ENCODE peak calls at places on chromosomes 7 and 10, in four cellular contexts. X, S, G and B are unnamed samples. For H3K79me2, the result is how much of the 10 kb centered on the place peaks cover.

GRCh38 chr10:43962346-43963191 is 313.9 kb upstream of the ZNF32 start:
- DNase-seq in G (no peak), X (no peak), S (peak), B (no peak)

GRCh38 chr7:48337012-48337621 is 165.9 kb downstream of the ABCA13 start:
- DNase-seq in G (peak), S (no peak), X (peak), B (peak)

GRCh38 chr10:125523347-125523746 is 159.6 kb downstream of the TEX36 start:
- DNase-seq in X (no peak), S (no peak), G (no peak), B (no peak)

GRCh38 chr10:28544058-28544457 is 11.1 kb downstream of the WAC start:
- DNase-seq in G (no peak), X (no peak), S (no peak), B (no peak)

GRCh38 chr10:13839430-13839986 is 252.7 kb downstream of the PRPF18 start:
- DNase-seq in G (peak), X (peak), S (no peak), B (no peak)

GRCh38 chr7:26449175-26450165 is 157.8 kb downstream of the SNX10 start:
- DNase-seq in G (peak), X (no peak), S (no peak), B (no peak)

GRCh38 chr10:23341004-23341403 is 3.6 kb downstream of the C10orf67 start:
- DNase-seq in S (no peak), G (no peak), X (no peak), B (no peak)

GRCh38 chr10:68047088-68047487 is 28.0 kb downstream of the HERC4 start:
- DNase-seq in G (no peak), S (no peak), X (no peak), B (no peak)

GRCh38 chr10:104315486-104315921 is 22.8 kb downstream of the ITPRIP start:
- DNase-seq in S (no peak), G (no peak), X (no peak), B (no peak)

GRCh38 chr7:28672397-28672797 is 260.1 kb downstream of the CREB5 start:
- DNase-seq in G (peak), X (peak), S (no peak), B (no peak)

GRCh38 chr10:110610308-110610774 is 33.8 kb upstream of the RBM20 start:
- DNase-seq in S (no peak), G (peak), X (peak), B (peak)

GRCh38 chr7:123871998-123872867 is 27.3 kb downstream of the HYAL4 start:
- DNase-seq in G (peak), X (peak), S (peak), B (peak)

GRCh38 chr10:36494386-36494785 is 631.0 kb upstream of the ANKRD30A start:
- DNase-seq in X (no peak), G (no peak), S (no peak), B (no peak)

GRCh38 chr7:92740713-92741126 is 95.7 kb downstream of the CDK6 start:
- DNase-seq in G (peak), X (peak), S (no peak), B (no peak)

GRCh38 chr10:126216221-126216701 is 172.0 kb downstream of the ADAM12 start:
- DNase-seq in G (no peak), S (no peak), X (peak), B (no peak)

GRCh38 chr10:124211921-124212320 is 118.5 kb upstream of the CHST15 start:
- DNase-seq in S (no peak), G (peak), X (no peak), B (no peak)

GRCh38 chr10:110863956-110864355 is 7.8 kb upstream of the PDCD4 start:
- DNase-seq in G (no peak), S (no peak), X (no peak), B (no peak)

GRCh38 chr10:98608417-98608816 is 161.7 kb upstream of the HPS1 start:
- DNase-seq in S (peak), X (no peak), G (no peak), B (no peak)

GRCh38 chr10:44051584-44052385 is 333.1 kb downstream of the CXCL12 start:
- DNase-seq in X (no peak), G (peak), S (no peak), B (no peak)

GRCh38 chr10:106424076-106424475 is 740.4 kb downstream of the SORCS1 start:
- DNase-seq in X (no peak), G (peak), S (no peak), B (no peak)

GRCh38 chr7:115654384-115655181 is 376.0 kb downstream of the TFEC start:
- DNase-seq in X (no peak), S (no peak), G (peak), B (no peak)

GRCh38 chr7:30027065-30027456 is 559 bp upstream of the FKBP14 start:
- DNase-seq in G (peak), S (no peak), X (no peak), B (no peak)

GRCh38 chr10:97320480-97321031 is 1.5 kb downstream of the FRAT1 start:
- DNase-seq in G (peak), X (no peak), S (no peak), B (peak)

GRCh38 chr7:149286811-149287400 is 24.9 kb downstream of the ZNF783 start:
- DNase-seq in S (no peak), G (no peak), X (no peak), B (no peak)

GRCh38 chr7:25399000-25399750 is 170.9 kb upstream of the NPVF start:
- DNase-seq in S (no peak), X (no peak), G (no peak), B (no peak)

GRCh38 chr7:99102809-99103690 is 40.9 kb downstream of the SMURF1 start:
- DNase-seq in X (no peak), S (no peak), G (peak), B (no peak)

GRCh38 chr7:122532406-122533269 is 166.3 kb downstream of the RNF133 start:
- DNase-seq in X (peak), S (no peak), G (peak), B (peak)

DNA sequence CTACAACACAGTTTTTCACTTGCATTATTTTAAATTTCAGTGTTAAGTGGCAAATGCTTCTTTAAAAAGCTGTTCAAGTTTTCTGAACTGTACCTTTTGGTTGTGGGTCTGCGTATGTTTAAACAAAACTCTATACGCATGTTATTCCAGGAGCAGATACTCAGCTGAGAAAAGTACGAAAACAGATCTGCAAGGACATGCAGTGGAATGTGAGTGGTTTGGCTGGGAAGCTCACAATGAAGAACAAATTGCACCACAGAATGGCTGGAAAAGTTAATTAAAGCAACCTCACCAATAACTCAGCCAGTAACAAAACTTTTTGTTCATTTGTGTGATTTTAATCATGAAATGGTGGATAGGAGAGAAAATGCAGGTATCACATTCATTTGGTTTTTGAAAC is 17.6 kb downstream of the GLI3 start:
- DNase-seq in S (no peak), G (no peak), X (no peak), B (no peak)
- H3K79me2 ChIP-seq in S (half or more), G (under half), X (under half), B (under half)

GRCh38 chr7:41537024-41537423 is 165.9 kb downstream of the INHBA start:
- DNase-seq in S (no peak), X (no peak), G (no peak), B (no peak)

GRCh38 chr7:41540601-41541000 is 162.3 kb downstream of the INHBA start:
- DNase-seq in G (no peak), S (no peak), X (no peak), B (no peak)

GRCh38 chr7:41536116-41536515 is 166.8 kb downstream of the INHBA start:
- DNase-seq in X (no peak), G (no peak), S (no peak), B (no peak)

GRCh38 chr7:41544241-41544640 is 158.6 kb downstream of the INHBA start:
- DNase-seq in G (no peak), S (no peak), X (no peak), B (no peak)

DNA sequence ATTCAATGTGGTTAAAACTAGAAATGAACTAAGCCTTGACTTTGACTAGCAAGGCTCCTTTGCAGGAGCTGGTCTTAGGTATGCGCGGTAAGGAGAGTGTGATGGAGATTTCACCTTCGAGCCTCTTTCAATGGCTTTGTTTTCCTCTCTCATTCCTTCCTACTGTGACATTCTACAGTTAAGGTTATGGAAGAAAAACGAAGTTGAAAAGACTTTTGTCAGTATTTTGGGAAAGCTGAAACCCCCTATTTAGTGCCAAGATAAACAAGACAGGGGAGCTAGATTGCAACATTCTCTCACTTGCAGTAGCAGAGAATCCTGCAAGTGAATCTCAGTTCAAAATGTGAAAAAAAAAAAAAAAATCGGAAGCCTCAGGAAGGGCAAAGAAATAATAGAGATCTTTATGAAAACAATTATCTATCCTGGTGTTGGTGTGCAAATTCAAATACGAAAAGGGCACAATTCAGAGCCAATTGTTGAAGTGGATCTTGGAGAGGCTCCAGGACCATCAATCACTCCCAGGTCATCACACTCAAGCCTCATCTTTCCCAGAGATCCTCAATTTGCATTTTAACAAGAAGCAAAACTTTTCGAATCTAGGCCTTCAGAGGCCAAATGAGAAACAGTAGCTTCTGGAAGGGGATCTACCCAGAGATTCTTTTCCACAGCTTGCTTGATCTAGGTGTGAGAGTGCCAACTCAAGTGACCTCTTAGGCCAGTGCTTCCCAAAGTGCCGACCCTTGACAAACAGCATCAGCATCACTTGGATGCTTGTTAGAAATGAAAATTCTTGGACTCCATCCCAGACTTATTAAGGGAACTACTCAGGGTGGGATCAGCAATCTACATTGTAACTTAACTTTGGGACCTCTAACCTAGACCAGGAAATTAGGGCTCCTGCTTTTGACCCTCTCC is 163.8 kb downstream of the INHBA start:
- DNase-seq in G (no peak), X (peak), S (no peak), B (peak)
- H4K8ac ChIP-seq in G (no peak), X (no peak), S (no peak), B (no peak)

DNA sequence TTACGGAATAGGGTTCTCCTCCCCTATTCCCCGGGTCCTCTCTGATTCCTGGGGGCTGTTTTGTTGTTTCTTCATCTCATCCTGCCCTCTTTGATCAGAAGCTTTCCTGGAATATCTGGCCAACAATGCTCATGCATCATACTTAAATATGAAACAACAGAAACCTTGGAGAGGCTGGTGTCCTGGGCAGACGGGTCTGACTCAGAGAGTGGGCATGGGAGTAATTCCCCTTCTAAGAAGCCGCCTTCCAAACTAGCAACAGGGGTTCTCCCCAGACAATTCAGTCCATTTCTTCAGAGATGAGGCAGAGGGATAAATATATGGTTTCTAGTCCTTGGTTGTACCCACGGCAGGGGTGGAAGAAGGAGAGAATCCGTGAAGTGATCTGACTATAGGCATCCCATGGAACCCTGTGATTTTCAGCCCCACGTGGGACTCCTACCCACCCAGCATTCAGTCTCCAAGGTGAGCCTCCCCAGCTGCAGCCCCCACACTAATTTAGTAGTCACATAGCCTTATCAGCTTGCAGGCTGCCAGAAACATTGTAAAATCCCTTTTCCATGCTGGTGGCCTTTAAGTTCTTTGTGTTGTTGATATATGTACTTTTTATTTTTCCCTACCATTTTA is 119.2 kb downstream of the SFMBT2 start:
- DNase-seq in S (no peak), X (no peak), G (no peak), B (no peak)
- H3K79me2 ChIP-seq in S (under half), X (under half), G (under half), B (under half)

DNA sequence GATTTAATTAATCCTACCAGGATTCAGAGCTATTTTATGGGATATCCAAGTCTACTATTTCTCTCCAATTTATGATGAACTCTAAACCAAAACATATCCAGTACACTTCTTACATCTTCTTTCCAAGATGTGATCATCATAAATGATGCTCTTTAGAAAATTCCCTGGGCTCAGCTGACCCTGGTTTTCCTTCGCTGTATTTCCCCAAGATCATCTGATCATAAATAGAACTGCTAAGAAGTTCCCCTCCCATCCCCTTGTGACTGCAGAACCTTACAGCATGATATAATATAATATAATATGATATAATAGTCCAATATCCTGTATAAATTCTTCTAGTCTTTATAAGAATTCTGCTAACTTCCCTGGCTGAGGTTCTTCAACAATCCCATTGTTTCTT is 114.6 kb upstream of the LYZL2 start:
- DNase-seq in G (no peak), X (no peak), S (no peak), B (no peak)
- H4K8ac ChIP-seq in G (no peak), X (no peak), S (no peak), B (no peak)

DNA sequence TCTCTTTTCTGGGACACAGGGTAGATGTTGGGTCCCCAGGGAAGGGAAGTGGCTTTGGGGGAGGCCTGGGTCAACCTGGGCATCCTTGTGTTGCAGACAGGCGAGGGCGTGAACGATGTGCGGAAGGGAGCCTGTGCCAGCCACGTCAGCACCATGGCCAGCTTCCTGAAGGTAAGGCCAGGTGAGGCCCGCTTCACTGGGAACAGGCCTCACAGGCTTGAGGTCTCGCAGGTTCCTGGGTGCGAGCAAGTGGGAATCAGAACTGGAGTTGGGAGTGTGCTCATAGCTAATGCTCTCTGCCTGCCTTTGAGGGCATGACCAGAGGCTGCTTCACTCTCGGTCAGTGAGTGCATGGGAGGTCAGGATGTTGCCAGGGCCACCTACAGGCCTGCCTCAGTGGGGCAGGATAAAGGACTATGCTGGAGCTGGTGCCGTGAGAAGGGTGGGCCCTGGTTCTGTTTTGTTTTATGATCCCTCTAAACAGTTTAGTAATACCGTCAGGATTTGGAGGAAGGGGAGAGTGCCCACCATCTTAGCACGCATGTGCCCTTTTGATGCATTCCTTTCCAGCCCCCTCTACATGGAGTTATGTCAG is 8.4 kb downstream of the DBNL start:
- DNase-seq in G (no peak), S (no peak), X (no peak), B (no peak)
- H3K79me2 ChIP-seq in G (under half), S (under half), X (under half), B (under half)

DNA sequence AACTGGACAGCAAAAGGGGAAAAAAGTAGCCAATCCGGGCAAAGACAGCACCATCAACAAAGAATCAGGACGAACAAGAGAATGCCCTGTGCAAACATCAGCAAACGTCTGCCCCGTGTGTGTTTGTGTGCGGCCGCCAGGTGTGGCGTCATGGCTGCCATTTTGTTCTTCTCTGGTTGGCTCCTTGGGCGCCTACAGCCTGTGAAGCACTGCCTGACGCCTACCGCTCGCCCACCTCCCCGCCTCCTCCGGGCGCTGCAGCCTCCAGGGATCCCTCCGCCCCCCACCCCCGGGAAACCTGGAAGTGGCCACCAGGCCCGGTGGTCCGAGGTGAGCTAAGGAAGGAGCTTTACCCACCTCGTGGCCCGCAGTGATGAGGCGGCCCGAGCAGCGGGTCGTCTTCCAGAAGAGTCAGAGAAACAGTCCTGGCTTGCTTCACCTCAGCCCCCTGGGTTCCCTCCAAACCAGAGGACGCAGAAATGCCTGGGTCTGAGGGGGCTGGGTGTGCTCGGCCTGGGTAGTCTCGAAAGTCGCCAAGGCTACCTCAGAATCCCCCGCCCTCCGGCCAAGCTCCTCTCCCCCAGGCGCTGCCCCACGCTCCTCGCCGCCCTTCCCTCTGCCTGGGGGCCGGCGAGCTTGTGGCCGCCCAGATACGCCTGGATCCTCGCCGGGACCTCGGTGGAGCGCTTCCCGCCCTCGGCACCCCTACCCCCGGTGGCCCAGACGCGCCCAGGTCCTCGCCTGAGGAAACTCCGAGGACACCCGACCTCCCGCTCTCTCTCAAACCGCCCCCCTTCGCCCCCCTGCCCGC is 61.8 kb upstream of the IL6 start:
- DNase-seq in G (no peak), X (no peak), S (no peak), B (no peak)
- H4K8ac ChIP-seq in G (no peak), X (no peak), S (peak), B (no peak)

DNA sequence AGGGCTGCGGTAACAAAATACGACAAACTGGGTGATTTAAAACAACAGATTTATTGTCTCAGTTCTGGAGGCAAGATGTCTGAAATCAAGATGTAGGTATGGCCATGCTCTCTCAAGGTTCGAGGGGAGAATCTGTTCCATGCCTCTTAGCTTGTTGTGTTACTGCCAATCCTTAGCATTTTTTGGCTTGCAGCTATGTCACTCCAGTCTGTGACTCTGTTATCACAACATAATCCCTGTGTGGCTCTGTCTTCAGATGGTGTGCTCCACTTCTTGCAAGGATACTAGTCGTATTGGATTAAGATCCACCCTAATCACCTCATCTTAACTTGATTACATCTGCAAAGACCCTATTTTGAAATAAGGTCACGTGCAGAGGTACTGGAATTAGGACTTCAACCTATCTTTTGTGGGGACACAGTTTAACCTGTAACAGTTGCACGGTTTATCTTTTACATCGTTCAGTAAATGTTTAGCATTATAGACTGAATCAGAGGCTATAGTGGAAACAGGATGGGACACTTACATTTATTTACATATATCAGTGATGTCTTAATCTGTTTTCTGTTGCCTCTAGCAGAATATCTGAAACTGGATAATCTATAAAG is 3.1 kb downstream of the C1GALT1 start:
- DNase-seq in S (no peak), G (no peak), X (no peak), B (no peak)
- H3K79me2 ChIP-seq in S (half or more), G (under half), X (under half), B (under half)